ENCODE peak calls at places on chromosomes 4 and X, in five cellular contexts. One of them, this sample, is unnamed.

GRCh38 chrX:22063284-22063683 is 31.2 kb downstream of the PHEX start:
- DNase-seq in IMR-90: no peak
- DNase-seq in glutamatergic neuron: no peak
- DNase-seq in fibroblast of the aortic adventitia: no peak
- DNase-seq in HFFc6: no peak
- DNase-seq in this sample: no peak

GRCh38 chr4:1057403-1057745 is 45.9 kb downstream of the FGFRL1 start:
- DNase-seq in IMR-90: no peak
- DNase-seq in glutamatergic neuron: no peak
- DNase-seq in fibroblast of the aortic adventitia: no peak
- DNase-seq in HFFc6: no peak
- DNase-seq in this sample: no peak

GRCh38 chr4:82898322-82899243 is 2.0 kb upstream of the THAP9 start:
- DNase-seq in IMR-90: peak
- DNase-seq in glutamatergic neuron: no peak
- DNase-seq in fibroblast of the aortic adventitia: peak
- DNase-seq in HFFc6: peak
- DNase-seq in this sample: peak

GRCh38 chr4:173332963-173333657 is 1.0 kb downstream of the HMGB2 start:
- DNase-seq in IMR-90: peak
- DNase-seq in glutamatergic neuron: no peak
- DNase-seq in fibroblast of the aortic adventitia: no peak
- DNase-seq in HFFc6: no peak
- DNase-seq in this sample: no peak

GRCh38 chrX:40041915-40042314 is 55.8 kb downstream of the BCOR start:
- DNase-seq in IMR-90: no peak
- DNase-seq in glutamatergic neuron: no peak
- DNase-seq in fibroblast of the aortic adventitia: no peak
- DNase-seq in HFFc6: no peak
- DNase-seq in this sample: no peak

GRCh38 chrX:53383376-53384087 is 38.9 kb downstream of the SMC1A start:
- DNase-seq in IMR-90: no peak
- DNase-seq in glutamatergic neuron: no peak
- DNase-seq in fibroblast of the aortic adventitia: no peak
- DNase-seq in HFFc6: no peak
- DNase-seq in this sample: no peak

GRCh38 chrX:100407784-100408642 is 2.1 kb downstream of the PCDH19 start:
- DNase-seq in IMR-90: no peak
- DNase-seq in glutamatergic neuron: no peak
- DNase-seq in fibroblast of the aortic adventitia: no peak
- DNase-seq in HFFc6: no peak
- DNase-seq in this sample: no peak

GRCh38 chrX:102154218-102154860 is 1.4 kb downstream of the BEX5 start:
- DNase-seq in IMR-90: no peak
- DNase-seq in glutamatergic neuron: peak
- DNase-seq in fibroblast of the aortic adventitia: no peak
- DNase-seq in HFFc6: no peak
- DNase-seq in this sample: no peak

GRCh38 chr4:143531368-143531767 is 17.9 kb downstream of the SMARCA5 start:
- DNase-seq in IMR-90: peak
- DNase-seq in glutamatergic neuron: no peak
- DNase-seq in fibroblast of the aortic adventitia: peak
- DNase-seq in HFFc6: no peak
- DNase-seq in this sample: no peak

GRCh38 chr4:38233727-38234478 is 273.7 kb downstream of the PTTG2 start:
- DNase-seq in IMR-90: no peak
- DNase-seq in glutamatergic neuron: no peak
- DNase-seq in fibroblast of the aortic adventitia: no peak
- DNase-seq in HFFc6: no peak
- DNase-seq in this sample: no peak

GRCh38 chr4:184382189-184382846 is 92.0 kb downstream of the IRF2 start:
- DNase-seq in IMR-90: no peak
- DNase-seq in glutamatergic neuron: no peak
- DNase-seq in fibroblast of the aortic adventitia: no peak
- DNase-seq in HFFc6: no peak
- DNase-seq in this sample: no peak

GRCh38 chrX:63784346-63784901 is 590 bp downstream of the ARHGEF9 start:
- DNase-seq in IMR-90: no peak
- DNase-seq in glutamatergic neuron: peak
- DNase-seq in fibroblast of the aortic adventitia: no peak
- DNase-seq in HFFc6: no peak
- DNase-seq in this sample: no peak

GRCh38 chrX:49199906-49200771 is at the start of gene SYP:
- DNase-seq in IMR-90: peak
- DNase-seq in glutamatergic neuron: peak
- DNase-seq in fibroblast of the aortic adventitia: peak
- DNase-seq in HFFc6: peak
- DNase-seq in this sample: peak

GRCh38 chr4:16294455-16294854 is 68.2 kb upstream of the TAPT1 start:
- DNase-seq in IMR-90: peak
- DNase-seq in glutamatergic neuron: no peak
- DNase-seq in fibroblast of the aortic adventitia: peak
- DNase-seq in HFFc6: peak
- DNase-seq in this sample: no peak

GRCh38 chrX:118208476-118208875 is 91.9 kb upstream of the KLHL13 start:
- DNase-seq in IMR-90: no peak
- DNase-seq in glutamatergic neuron: no peak
- DNase-seq in fibroblast of the aortic adventitia: no peak
- DNase-seq in HFFc6: no peak
- DNase-seq in this sample: no peak

GRCh38 chrX:104987063-104987462 is 233.4 kb downstream of the TEX13A start:
- DNase-seq in IMR-90: no peak
- DNase-seq in glutamatergic neuron: no peak
- DNase-seq in fibroblast of the aortic adventitia: no peak
- DNase-seq in HFFc6: no peak
- DNase-seq in this sample: no peak

GRCh38 chrX:44462851-44463250 is 79.8 kb downstream of the FUNDC1 start:
- DNase-seq in IMR-90: peak
- DNase-seq in glutamatergic neuron: no peak
- DNase-seq in fibroblast of the aortic adventitia: peak
- DNase-seq in HFFc6: peak
- DNase-seq in this sample: no peak

GRCh38 chrX:30821116-30821515 is 67.9 kb downstream of the TAB3 start:
- DNase-seq in IMR-90: no peak
- DNase-seq in glutamatergic neuron: no peak
- DNase-seq in fibroblast of the aortic adventitia: no peak
- DNase-seq in HFFc6: no peak
- DNase-seq in this sample: no peak

GRCh38 chrX:30819080-30819479 is 70.0 kb downstream of the TAB3 start:
- DNase-seq in IMR-90: no peak
- DNase-seq in glutamatergic neuron: no peak
- DNase-seq in fibroblast of the aortic adventitia: no peak
- DNase-seq in HFFc6: no peak
- DNase-seq in this sample: no peak

GRCh38 chrX:30822719-30823118 is 66.3 kb downstream of the TAB3 start:
- DNase-seq in IMR-90: no peak
- DNase-seq in glutamatergic neuron: no peak
- DNase-seq in fibroblast of the aortic adventitia: peak
- DNase-seq in HFFc6: no peak
- DNase-seq in this sample: no peak

GRCh38 chrX:30824275-30824674 is 64.8 kb downstream of the TAB3 start:
- DNase-seq in IMR-90: no peak
- DNase-seq in glutamatergic neuron: no peak
- DNase-seq in fibroblast of the aortic adventitia: no peak
- DNase-seq in HFFc6: no peak
- DNase-seq in this sample: no peak

DNA sequence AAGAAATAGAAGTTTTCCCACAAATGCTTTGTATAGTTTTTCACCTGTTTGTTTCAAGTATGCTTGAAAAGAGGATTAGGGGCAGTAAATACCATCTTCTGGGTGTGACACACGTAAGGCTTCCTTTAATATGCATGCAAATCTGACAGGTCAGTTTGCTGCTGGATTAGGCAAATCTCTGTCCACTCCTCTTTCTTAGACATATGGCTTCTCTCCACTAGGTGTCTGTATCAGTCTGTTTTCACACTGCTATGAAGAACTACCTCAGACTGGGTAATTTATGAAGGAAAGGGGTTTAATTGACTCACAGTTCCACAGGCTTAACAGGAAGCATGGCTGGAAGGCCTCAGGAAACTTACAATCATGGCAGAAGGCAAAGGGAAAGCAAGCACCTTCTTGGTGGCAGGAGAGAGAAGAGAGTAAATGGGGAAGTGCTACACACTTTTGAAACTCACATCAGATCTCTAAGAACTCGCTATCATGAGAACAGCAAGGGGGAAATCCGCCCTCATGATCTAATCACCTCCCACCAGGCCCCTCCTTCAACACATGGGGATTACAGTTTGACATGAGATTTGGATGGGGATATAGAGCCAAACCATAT is 66.9 kb downstream of the TAB3 start:
- DNase-seq in IMR-90: no peak
- DNase-seq in glutamatergic neuron: no peak
- DNase-seq in fibroblast of the aortic adventitia: no peak
- DNase-seq in HFFc6: peak
- DNase-seq in this sample: no peak
- TF ChIP-seq CTCF in IMR-90: peak
- TF ChIP-seq CTCF in glutamatergic neuron: no peak
- TF ChIP-seq CTCF in fibroblast of the aortic adventitia: peak
- TF ChIP-seq CTCF in HFFc6: peak
- TF ChIP-seq CTCF in this sample: no peak

GRCh38 chr4:72888331-72888730 is 181.2 kb downstream of the COX18 start:
- DNase-seq in IMR-90: no peak
- DNase-seq in glutamatergic neuron: no peak
- DNase-seq in fibroblast of the aortic adventitia: no peak
- DNase-seq in HFFc6: no peak
- DNase-seq in this sample: no peak

GRCh38 chr4:72887152-72887551 is 182.4 kb downstream of the COX18 start:
- DNase-seq in IMR-90: no peak
- DNase-seq in glutamatergic neuron: no peak
- DNase-seq in fibroblast of the aortic adventitia: no peak
- DNase-seq in HFFc6: no peak
- DNase-seq in this sample: no peak

GRCh38 chr4:72886602-72887001 is 182.9 kb downstream of the COX18 start:
- DNase-seq in IMR-90: no peak
- DNase-seq in glutamatergic neuron: no peak
- DNase-seq in fibroblast of the aortic adventitia: no peak
- DNase-seq in HFFc6: no peak
- DNase-seq in this sample: no peak
- TF ChIP-seq CTCF in IMR-90: peak
- TF ChIP-seq CTCF in glutamatergic neuron: peak
- TF ChIP-seq CTCF in fibroblast of the aortic adventitia: peak
- TF ChIP-seq CTCF in HFFc6: peak
- TF ChIP-seq CTCF in this sample: peak

GRCh38 chrX:1784773-1785172 is 169.9 kb downstream of the ASMT start:
- DNase-seq in IMR-90: no peak
- DNase-seq in glutamatergic neuron: no peak
- DNase-seq in fibroblast of the aortic adventitia: no peak
- DNase-seq in HFFc6: no peak
- DNase-seq in this sample: no peak
- TF ChIP-seq CTCF in IMR-90: no peak
- TF ChIP-seq CTCF in glutamatergic neuron: peak
- TF ChIP-seq CTCF in fibroblast of the aortic adventitia: no peak
- TF ChIP-seq CTCF in HFFc6: peak
- TF ChIP-seq CTCF in this sample: no peak

GRCh38 chr4:4509521-4509920 is 32.3 kb downstream of the STX18 start:
- DNase-seq in IMR-90: no peak
- DNase-seq in glutamatergic neuron: no peak
- DNase-seq in fibroblast of the aortic adventitia: no peak
- DNase-seq in HFFc6: no peak
- DNase-seq in this sample: no peak
- TF ChIP-seq CTCF in IMR-90: no peak
- TF ChIP-seq CTCF in glutamatergic neuron: no peak
- TF ChIP-seq CTCF in fibroblast of the aortic adventitia: no peak
- TF ChIP-seq CTCF in HFFc6: no peak
- TF ChIP-seq CTCF in this sample: no peak

GRCh38 chr4:117447925-117448324 is 362.5 kb upstream of the TRAM1L1 start:
- DNase-seq in IMR-90: no peak
- DNase-seq in glutamatergic neuron: peak
- DNase-seq in fibroblast of the aortic adventitia: no peak
- DNase-seq in HFFc6: no peak
- DNase-seq in this sample: no peak
- TF ChIP-seq CTCF in IMR-90: no peak
- TF ChIP-seq CTCF in glutamatergic neuron: no peak
- TF ChIP-seq CTCF in fibroblast of the aortic adventitia: no peak
- TF ChIP-seq CTCF in HFFc6: peak
- TF ChIP-seq CTCF in this sample: no peak

GRCh38 chr4:6988016-6988715 is 55.0 kb upstream of the TADA2B start:
- DNase-seq in IMR-90: no peak
- DNase-seq in glutamatergic neuron: no peak
- DNase-seq in fibroblast of the aortic adventitia: peak
- DNase-seq in HFFc6: no peak
- DNase-seq in this sample: no peak

GRCh38 chr4:6984611-6985115 is 58.5 kb upstream of the TADA2B start:
- DNase-seq in IMR-90: no peak
- DNase-seq in glutamatergic neuron: peak
- DNase-seq in fibroblast of the aortic adventitia: no peak
- DNase-seq in HFFc6: no peak
- DNase-seq in this sample: no peak

GRCh38 chr4:6987566-6987920 is 55.6 kb upstream of the TADA2B start:
- DNase-seq in IMR-90: peak
- DNase-seq in glutamatergic neuron: no peak
- DNase-seq in fibroblast of the aortic adventitia: peak
- DNase-seq in HFFc6: peak
- DNase-seq in this sample: no peak

GRCh38 chr4:6986067-6986780 is 56.9 kb upstream of the TADA2B start:
- DNase-seq in IMR-90: peak
- DNase-seq in glutamatergic neuron: peak
- DNase-seq in fibroblast of the aortic adventitia: peak
- DNase-seq in HFFc6: peak
- DNase-seq in this sample: no peak

DNA sequence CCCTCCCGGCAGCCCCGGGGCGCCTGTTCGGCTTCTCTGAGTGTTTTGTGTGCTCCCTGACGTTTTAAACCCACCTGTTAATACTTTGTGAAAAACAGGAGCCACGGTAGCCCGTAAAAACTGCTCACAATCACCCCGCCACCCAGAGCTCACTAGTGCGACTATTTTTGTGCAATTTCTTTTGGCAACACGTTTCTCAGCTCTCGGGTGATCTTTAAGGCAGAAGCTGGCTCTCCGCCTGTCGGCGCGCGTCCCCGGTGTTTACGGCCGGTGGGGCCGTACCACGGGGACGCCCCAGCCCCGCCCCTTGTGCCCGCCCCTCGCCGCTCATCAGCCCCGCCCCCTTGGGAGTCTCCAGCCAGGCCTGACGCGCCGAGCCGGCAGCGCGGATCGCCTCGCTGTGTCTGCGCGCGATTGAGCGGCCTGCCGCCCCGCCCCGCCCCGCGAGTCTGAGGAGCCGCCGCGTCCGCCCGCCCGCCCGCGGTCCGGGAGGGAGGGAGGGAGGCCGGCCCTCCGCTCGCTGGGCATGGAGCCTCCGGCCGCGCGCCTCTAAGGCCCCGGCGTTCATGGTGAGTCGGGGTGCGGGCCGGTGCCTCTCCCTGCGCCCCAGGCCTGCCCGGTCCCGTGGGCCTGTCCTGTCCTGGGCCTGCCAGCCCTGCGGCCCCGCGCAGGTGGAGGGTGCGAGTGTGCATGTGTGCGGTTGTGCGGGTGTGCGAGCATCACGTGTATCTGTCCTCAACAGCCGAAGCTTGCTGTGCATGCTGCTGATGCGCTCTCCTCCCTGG is 56.2 kb upstream of the TADA2B start:
- DNase-seq in IMR-90: peak
- DNase-seq in glutamatergic neuron: peak
- DNase-seq in fibroblast of the aortic adventitia: peak
- DNase-seq in HFFc6: peak
- DNase-seq in this sample: peak
- TF ChIP-seq CTCF in IMR-90: peak
- TF ChIP-seq CTCF in glutamatergic neuron: no peak
- TF ChIP-seq CTCF in fibroblast of the aortic adventitia: peak
- TF ChIP-seq CTCF in HFFc6: peak
- TF ChIP-seq CTCF in this sample: no peak